ENCODE peak calls at places on chromosomes 2 and 18, in four cellular contexts. One of them, this sample, is unnamed.

GRCh38 chr18:13998571-13998970 is 83.2 kb upstream of the MC2R start:
- DNase-seq in NCI-H446: no peak
- DNase-seq in naive thymus-derived CD8-positive, alpha-beta T cell: no peak
- DNase-seq in erythroblast: no peak
- DNase-seq in this sample: no peak

GRCh38 chr18:63016270-63016669 is 300.9 kb downstream of the PHLPP1 start:
- DNase-seq in NCI-H446: no peak
- DNase-seq in naive thymus-derived CD8-positive, alpha-beta T cell: peak
- DNase-seq in erythroblast: peak
- DNase-seq in this sample: peak

GRCh38 chr2:171626949-171627348 is 60.3 kb upstream of the DYNC1I2 start:
- DNase-seq in NCI-H446: no peak
- DNase-seq in naive thymus-derived CD8-positive, alpha-beta T cell: no peak
- DNase-seq in erythroblast: no peak
- DNase-seq in this sample: no peak

GRCh38 chr2:106147665-106148064 is 46.4 kb downstream of the UXS1 start:
- DNase-seq in NCI-H446: no peak
- DNase-seq in naive thymus-derived CD8-positive, alpha-beta T cell: no peak
- DNase-seq in erythroblast: no peak
- DNase-seq in this sample: no peak

GRCh38 chr2:201152999-201153398 is 29.9 kb upstream of the CASP10 start:
- DNase-seq in NCI-H446: no peak
- DNase-seq in naive thymus-derived CD8-positive, alpha-beta T cell: no peak
- DNase-seq in erythroblast: no peak
- DNase-seq in this sample: no peak

GRCh38 chr2:12222561-12222960 is 476.1 kb downstream of the LPIN1 start:
- DNase-seq in NCI-H446: no peak
- DNase-seq in naive thymus-derived CD8-positive, alpha-beta T cell: no peak
- DNase-seq in erythroblast: no peak
- DNase-seq in this sample: no peak

GRCh38 chr2:106108351-106108750 is 85.8 kb downstream of the UXS1 start:
- DNase-seq in NCI-H446: no peak
- DNase-seq in naive thymus-derived CD8-positive, alpha-beta T cell: no peak
- DNase-seq in erythroblast: no peak
- DNase-seq in this sample: peak

GRCh38 chr2:122100371-122101150 is 345.1 kb downstream of the TSN start:
- DNase-seq in NCI-H446: no peak
- DNase-seq in naive thymus-derived CD8-positive, alpha-beta T cell: no peak
- DNase-seq in erythroblast: no peak
- DNase-seq in this sample: no peak

GRCh38 chr18:59672125-59672769 is 25.0 kb downstream of the CCBE1 start:
- DNase-seq in NCI-H446: no peak
- DNase-seq in naive thymus-derived CD8-positive, alpha-beta T cell: no peak
- DNase-seq in erythroblast: no peak
- DNase-seq in this sample: peak

GRCh38 chr2:173881466-173881865 is 83.7 kb downstream of the SP3 start:
- DNase-seq in NCI-H446: peak
- DNase-seq in naive thymus-derived CD8-positive, alpha-beta T cell: no peak
- DNase-seq in erythroblast: no peak
- DNase-seq in this sample: peak

GRCh38 chr2:179444056-179444455 is 179.4 kb upstream of the SESTD1 start:
- DNase-seq in NCI-H446: no peak
- DNase-seq in naive thymus-derived CD8-positive, alpha-beta T cell: no peak
- DNase-seq in erythroblast: no peak
- DNase-seq in this sample: no peak

GRCh38 chr2:123380536-123380935 is 644.6 kb upstream of the CNTNAP5 start:
- DNase-seq in NCI-H446: peak
- DNase-seq in naive thymus-derived CD8-positive, alpha-beta T cell: no peak
- DNase-seq in erythroblast: no peak
- DNase-seq in this sample: no peak

GRCh38 chr18:46770708-46771107 is 13.9 kb upstream of the ST8SIA5 start:
- DNase-seq in NCI-H446: no peak
- DNase-seq in naive thymus-derived CD8-positive, alpha-beta T cell: no peak
- DNase-seq in erythroblast: no peak
- DNase-seq in this sample: no peak

GRCh38 chr2:176110975-176111663 is 4.0 kb downstream of the HOXD11 start:
- DNase-seq in NCI-H446: no peak
- DNase-seq in naive thymus-derived CD8-positive, alpha-beta T cell: no peak
- DNase-seq in erythroblast: peak
- DNase-seq in this sample: peak

GRCh38 chr2:35973737-35974132 is 381.8 kb upstream of the CRIM1 start:
- DNase-seq in NCI-H446: no peak
- DNase-seq in naive thymus-derived CD8-positive, alpha-beta T cell: no peak
- DNase-seq in erythroblast: no peak
- DNase-seq in this sample: no peak

GRCh38 chr2:202411097-202411496 is 35.0 kb downstream of the BMPR2 start:
- DNase-seq in NCI-H446: no peak
- DNase-seq in naive thymus-derived CD8-positive, alpha-beta T cell: no peak
- DNase-seq in erythroblast: no peak
- DNase-seq in this sample: no peak

GRCh38 chr2:12440731-12441130 is 276.0 kb upstream of the TRIB2 start:
- DNase-seq in NCI-H446: no peak
- DNase-seq in naive thymus-derived CD8-positive, alpha-beta T cell: no peak
- DNase-seq in erythroblast: no peak
- DNase-seq in this sample: no peak

GRCh38 chr2:191617589-191617988 is 60.3 kb upstream of the NABP1 start:
- DNase-seq in NCI-H446: no peak
- DNase-seq in naive thymus-derived CD8-positive, alpha-beta T cell: peak
- DNase-seq in erythroblast: no peak
- DNase-seq in this sample: no peak

GRCh38 chr2:167966937-167967913 is 280.2 kb downstream of the STK39 start:
- DNase-seq in NCI-H446: no peak
- DNase-seq in naive thymus-derived CD8-positive, alpha-beta T cell: no peak
- DNase-seq in erythroblast: no peak
- DNase-seq in this sample: no peak

GRCh38 chr18:49476664-49477411 is 10.2 kb downstream of the C18orf32 start:
- DNase-seq in NCI-H446: no peak
- DNase-seq in naive thymus-derived CD8-positive, alpha-beta T cell: no peak
- DNase-seq in erythroblast: peak
- DNase-seq in this sample: no peak

GRCh38 chr2:113225505-113226259 is 51.9 kb downstream of the PSD4 start:
- DNase-seq in NCI-H446: no peak
- DNase-seq in naive thymus-derived CD8-positive, alpha-beta T cell: no peak
- DNase-seq in erythroblast: no peak
- DNase-seq in this sample: peak

GRCh38 chr18:74901347-74902169 is 303.9 kb downstream of the ZNF407 start:
- DNase-seq in NCI-H446: no peak
- DNase-seq in naive thymus-derived CD8-positive, alpha-beta T cell: no peak
- DNase-seq in erythroblast: no peak
- DNase-seq in this sample: no peak

GRCh38 chr18:79516441-79516931 is 120.8 kb downstream of the NFATC1 start:
- DNase-seq in NCI-H446: no peak
- DNase-seq in naive thymus-derived CD8-positive, alpha-beta T cell: no peak
- DNase-seq in erythroblast: no peak
- DNase-seq in this sample: no peak

GRCh38 chr2:119402645-119403560 is 28.8 kb upstream of the TMEM37 start:
- DNase-seq in NCI-H446: no peak
- DNase-seq in naive thymus-derived CD8-positive, alpha-beta T cell: no peak
- DNase-seq in erythroblast: no peak
- DNase-seq in this sample: no peak

GRCh38 chr18:74784791-74785190 is 187.1 kb downstream of the ZNF407 start:
- DNase-seq in NCI-H446: no peak
- DNase-seq in naive thymus-derived CD8-positive, alpha-beta T cell: no peak
- DNase-seq in erythroblast: no peak
- DNase-seq in this sample: no peak

GRCh38 chr2:127624321-127625145 is 21.4 kb upstream of the GPR17 start:
- DNase-seq in NCI-H446: no peak
- DNase-seq in naive thymus-derived CD8-positive, alpha-beta T cell: no peak
- DNase-seq in erythroblast: no peak
- DNase-seq in this sample: no peak

GRCh38 chr2:199404841-199405240 is 52.9 kb downstream of the SATB2 start:
- DNase-seq in NCI-H446: no peak
- DNase-seq in naive thymus-derived CD8-positive, alpha-beta T cell: no peak
- DNase-seq in erythroblast: no peak
- DNase-seq in this sample: no peak

GRCh38 chr2:1282552-1282951 is 130.7 kb upstream of the TPO start:
- DNase-seq in NCI-H446: no peak
- DNase-seq in naive thymus-derived CD8-positive, alpha-beta T cell: no peak
- DNase-seq in erythroblast: no peak
- DNase-seq in this sample: no peak

GRCh38 chr2:64865073-64865830 is 123.9 kb upstream of the SLC1A4 start:
- DNase-seq in NCI-H446: peak
- DNase-seq in naive thymus-derived CD8-positive, alpha-beta T cell: peak
- DNase-seq in erythroblast: peak
- DNase-seq in this sample: peak

GRCh38 chr2:16021611-16022363 is 81.4 kb downstream of the MYCN start:
- DNase-seq in NCI-H446: no peak
- DNase-seq in naive thymus-derived CD8-positive, alpha-beta T cell: no peak
- DNase-seq in erythroblast: no peak
- DNase-seq in this sample: no peak

GRCh38 chr18:3721771-3722661 is 272.0 kb downstream of the TGIF1 start:
- DNase-seq in NCI-H446: no peak
- DNase-seq in naive thymus-derived CD8-positive, alpha-beta T cell: no peak
- DNase-seq in erythroblast: no peak
- DNase-seq in this sample: no peak

GRCh38 chr18:1050012-1050657 is 145.5 kb downstream of the ADCYAP1 start:
- DNase-seq in NCI-H446: no peak
- DNase-seq in naive thymus-derived CD8-positive, alpha-beta T cell: no peak
- DNase-seq in erythroblast: peak
- DNase-seq in this sample: no peak

GRCh38 chr2:109647636-109648035 is 33.5 kb downstream of the SOWAHC start:
- DNase-seq in NCI-H446: no peak
- DNase-seq in naive thymus-derived CD8-positive, alpha-beta T cell: no peak
- DNase-seq in erythroblast: no peak
- DNase-seq in this sample: no peak

GRCh38 chr2:215799194-215799593 is 214.2 kb downstream of the MREG start:
- DNase-seq in NCI-H446: no peak
- DNase-seq in naive thymus-derived CD8-positive, alpha-beta T cell: no peak
- DNase-seq in erythroblast: no peak
- DNase-seq in this sample: no peak

GRCh38 chr2:120605231-120605935 is 130.3 kb upstream of the GLI2 start:
- DNase-seq in NCI-H446: no peak
- DNase-seq in naive thymus-derived CD8-positive, alpha-beta T cell: no peak
- DNase-seq in erythroblast: no peak
- DNase-seq in this sample: no peak